ENCODE peak calls at places on chromosomes 13 and 19, in six cellular contexts. H is memory B cell; N is SHP77; R is AG08396; W is cardiac fibroblast; G is stimulated activated CD4-positive, alpha-beta T cell treated with anti-CD3 and anti-CD28 coated beads, TNF-alpha, amount 100 ng/mL, for 24 hours. O is an unnamed sample.

GRCh38 chr13:79905018-79905417 is 424.1 kb downstream of the NDFIP2 start:
- DNase-seq in H (no peak), N (no peak), R (no peak), W (no peak), G (no peak), O (no peak)

GRCh38 chr13:29379281-29379680 is 216.2 kb downstream of the SLC7A1 start:
- DNase-seq in H (no peak), N (no peak), R (no peak), W (no peak), G (no peak), O (no peak)

GRCh38 chr19:13937479-13938360 is 497 bp downstream of the PODNL1 start:
- DNase-seq in H (no peak), N (no peak), R (no peak), W (no peak), G (no peak), O (no peak)

GRCh38 chr19:36041831-36042230 is 9.2 kb upstream of the CLIP3 start:
- DNase-seq in H (no peak), N (no peak), R (peak), W (peak), G (no peak), O (no peak)

GRCh38 chr19:41897181-41897580 is 14.2 kb downstream of the ARHGEF1 start:
- DNase-seq in H (no peak), N (no peak), R (no peak), W (no peak), G (no peak), O (no peak)

GRCh38 chr13:112991611-112992010 is 22.6 kb downstream of the MCF2L start:
- DNase-seq in H (no peak), N (peak), R (no peak), W (no peak), G (no peak), O (no peak)

GRCh38 chr13:44919103-44919804 is 70.0 kb downstream of the NUFIP1 start:
- DNase-seq in H (no peak), N (no peak), R (no peak), W (no peak), G (no peak), O (no peak)

GRCh38 chr19:45098521-45099464 is 5.8 kb downstream of the PPP1R37 start:
- DNase-seq in H (no peak), N (no peak), R (no peak), W (peak), G (no peak), O (no peak)

GRCh38 chr13:110869231-110869804 is 45.6 kb downstream of the ANKRD10 start:
- DNase-seq in H (no peak), N (no peak), R (no peak), W (no peak), G (no peak), O (no peak)

GRCh38 chr19:54188224-54188871 is 1.0 kb downstream of the MBOAT7 start:
- DNase-seq in H (no peak), N (no peak), R (peak), W (peak), G (peak), O (peak)